ENCODE peak calls at places on chromosomes 13 and 19, in ten cellular contexts. N is trophoblast cell, K is GM23248, G is neural progenitor cell, Y is DND-41, X is K562, D is aorta, F is transverse colon, C is thoracic aorta, J is mesendoderm. R is an unnamed sample.

GRCh38 chr19:51123381-51124186 is 1.1 kb upstream of the SIGLEC9 start:
- DNase-seq in N (no peak), K (no peak), G (no peak), Y (peak; percentile 26), X (no peak), D (no peak), F (peak; percentile 26), C (no peak), J (no peak), R (no peak)

GRCh38 chr19:32318884-32319520 is 26.4 kb upstream of the ZNF507 start:
- DNase-seq in N (peak; percentile 85), K (peak; percentile 34), G (peak; percentile 76), Y (no peak), X (peak; percentile 42), D (no peak), F (no peak), C (no peak), J (peak; percentile 92), R (no peak)

GRCh38 chr19:16628984-16629691 is 1.1 kb upstream of the MED26 start:
- DNase-seq in N (no peak), K (peak; percentile 65), G (no peak), Y (peak; percentile 70), X (no peak), D (no peak), F (peak; percentile 65), C (no peak), J (peak; percentile 26), R (no peak)

GRCh38 chr13:41973247-41973741 is 12.4 kb upstream of the VWA8 start:
- DNase-seq in N (peak; percentile 49), K (peak; percentile 5), G (peak; percentile 44), Y (no peak), X (no peak), D (no peak), F (no peak), C (no peak), J (peak; percentile 78), R (no peak)

GRCh38 chr19:57165846-57166245 is 1.4 kb downstream of the DUXA start:
- DNase-seq in N (no peak), K (peak; percentile 9), G (no peak), Y (no peak), X (no peak), D (no peak), F (no peak), C (no peak), J (no peak), R (peak; percentile 4)

GRCh38 chr13:59458908-59459579 is 704.7 kb downstream of the DIAPH3 start:
- DNase-seq in N (no peak), K (peak; percentile 48), G (peak; percentile 17), Y (no peak), X (no peak), D (no peak), F (no peak), C (no peak), J (peak; percentile 32), R (no peak)

GRCh38 chr19:10891360-10892108 is 20.2 kb downstream of the CARM1 start:
- DNase-seq in N (no peak), K (no peak), G (no peak), Y (no peak), X (no peak), D (no peak), F (peak; percentile 84), C (no peak), J (no peak), R (peak; percentile 67)

GRCh38 chr13:46097015-46097414 is 7.8 kb downstream of the CPB2 start:
- DNase-seq in N (no peak), K (no peak), G (no peak), Y (no peak), X (no peak), D (no peak), F (no peak), C (no peak), J (no peak), R (no peak)

DNA sequence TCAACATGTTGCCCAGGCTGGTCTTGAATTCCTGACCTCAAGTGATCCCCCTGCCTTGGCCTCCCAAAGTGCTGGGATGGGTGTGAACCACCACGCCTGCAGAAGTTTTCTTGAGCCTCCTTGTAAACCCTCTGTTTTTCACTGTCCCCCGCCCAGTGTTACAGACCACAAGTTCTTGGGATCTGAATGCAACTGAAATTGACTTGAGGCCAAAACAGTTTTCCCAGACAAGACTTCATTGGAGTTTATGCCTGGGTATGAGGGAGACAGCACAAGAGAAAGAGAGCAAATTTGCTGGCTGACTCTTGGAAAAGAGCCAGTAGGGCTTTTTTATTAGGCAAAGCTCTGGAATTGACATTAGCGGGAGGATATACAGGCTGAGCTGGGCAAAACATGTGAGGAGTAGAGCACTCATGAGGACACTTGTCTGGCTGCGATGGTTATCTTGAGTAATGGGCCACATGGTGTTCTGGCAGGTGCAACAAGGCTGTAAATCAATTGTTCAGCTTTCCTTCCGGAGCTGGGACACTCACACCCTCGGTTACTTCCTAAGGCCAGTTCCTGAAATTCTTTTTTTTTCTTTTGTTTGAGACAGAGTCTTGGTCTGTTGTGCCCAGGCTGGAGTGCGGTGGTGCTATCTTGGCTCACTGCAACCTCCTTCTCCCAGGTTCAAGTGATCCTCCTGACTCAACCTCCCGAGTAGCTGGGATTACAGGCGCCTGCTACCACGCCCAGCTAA is 12.7 kb upstream of the HNRNPL start:
- DNase-seq in N (no peak), K (peak; percentile 36), G (peak; percentile 1), Y (no peak), X (no peak), D (no peak), F (peak; percentile 59), C (no peak), J (no peak), R (no peak)
- H3K4me1 ChIP-seq in N (peaks cover 15% of the 10 kb centered on the region), K (no peaks in the 10 kb centered on the region), G (peaks cover 8% of the 10 kb centered on the region), Y (no peaks in the 10 kb centered on the region), X (peaks cover 36% of the 10 kb centered on the region), D (no peaks in the 10 kb centered on the region), F (peaks cover 61% of the 10 kb centered on the region), C (no peaks in the 10 kb centered on the region), J (no peaks in the 10 kb centered on the region), R (no peaks in the 10 kb centered on the region)

GRCh38 chr13:49878682-49879081 is 57.5 kb downstream of the SPRYD7 start:
- DNase-seq in N (no peak), K (no peak), G (no peak), Y (no peak), X (no peak), D (no peak), F (no peak), C (no peak), J (no peak), R (no peak)
- H3K27ac ChIP-seq in N (no peak overlapping the region), K (no peak overlapping the region), G (no peak overlapping the region), Y (no peak overlapping the region), X (no peak overlapping the region), D (no peak overlapping the region), F (no peak overlapping the region), C (no peak overlapping the region), J (no peak overlapping the region), R (no peak overlapping the region)

DNA sequence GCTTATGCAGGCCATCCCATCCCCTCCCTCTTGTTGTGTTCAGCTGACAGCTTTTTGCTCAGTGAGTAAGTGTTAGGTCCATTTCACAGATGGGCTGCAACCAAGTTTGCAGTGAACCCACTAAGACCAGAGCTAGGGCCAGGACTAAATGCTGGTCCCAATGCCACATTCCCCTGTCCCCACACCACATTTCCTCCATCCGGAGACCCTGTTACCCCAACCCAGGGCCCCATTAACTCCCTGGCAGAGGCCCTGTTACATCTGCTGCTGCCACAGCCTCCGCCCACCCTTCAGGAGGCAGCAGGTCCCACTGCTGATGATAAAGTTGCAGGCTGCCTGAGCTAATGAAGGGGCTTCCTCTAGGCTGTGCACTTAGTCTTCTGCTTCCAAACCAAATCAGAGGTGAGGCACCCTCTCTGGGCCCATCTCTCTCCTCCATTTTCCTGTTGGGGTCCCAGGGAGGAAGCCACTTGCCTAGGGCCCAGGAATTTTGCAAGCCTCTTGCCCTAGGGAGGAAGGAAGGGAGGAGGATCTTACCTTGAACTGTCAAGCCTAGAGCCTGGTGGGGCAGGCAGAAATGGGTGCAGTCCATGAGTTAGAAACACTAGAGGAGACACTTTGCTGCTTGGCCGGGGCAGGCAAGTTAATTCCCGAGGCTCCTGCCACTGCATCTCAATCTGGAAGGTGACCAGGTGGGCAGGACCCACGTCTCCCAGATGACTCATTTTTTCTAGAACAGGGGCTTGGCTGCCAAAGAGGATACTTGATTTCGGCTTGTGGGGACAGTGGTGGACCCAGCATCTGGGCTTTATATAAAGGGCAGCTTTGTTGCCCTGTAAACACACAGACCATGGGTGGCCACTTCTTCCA is 3.4 kb upstream of the USF2 start:
- DNase-seq in N (no peak), K (peak; percentile 40), G (no peak), Y (no peak), X (no peak), D (peak; percentile 64), F (peak; percentile 8), C (no peak), J (no peak), R (no peak)
- H3K4me1 ChIP-seq in N (peaks cover 14% of the 10 kb centered on the region), K (no peaks in the 10 kb centered on the region), G (no peaks in the 10 kb centered on the region), Y (peaks cover 20% of the 10 kb centered on the region), X (peaks cover 43% of the 10 kb centered on the region), D (no peaks in the 10 kb centered on the region), F (peaks cover 34% of the 10 kb centered on the region), C (peaks cover 21% of the 10 kb centered on the region), J (peaks cover 2% of the 10 kb centered on the region), R (no peaks in the 10 kb centered on the region)

GRCh38 chr19:2230807-2231533 is 5.2 kb downstream of the PLEKHJ1 start:
- DNase-seq in N (no peak), K (no peak), G (no peak), Y (no peak), X (no peak), D (no peak), F (no peak), C (no peak), J (no peak), R (no peak)

GRCh38 chr19:2227415-2228156 is 8.5 kb downstream of the PLEKHJ1 start:
- DNase-seq in N (no peak), K (no peak), G (no peak), Y (no peak), X (no peak), D (no peak), F (peak; percentile 71), C (no peak), J (no peak), R (no peak)

GRCh38 chr19:2228157-2229030 is 7.7 kb downstream of the PLEKHJ1 start:
- DNase-seq in N (no peak), K (no peak), G (no peak), Y (no peak), X (no peak), D (no peak), F (no peak), C (no peak), J (no peak), R (no peak)

GRCh38 chr19:2230029-2230531 is 6.0 kb downstream of the PLEKHJ1 start:
- DNase-seq in N (no peak), K (no peak), G (no peak), Y (no peak), X (no peak), D (no peak), F (no peak), C (no peak), J (no peak), R (no peak)

DNA sequence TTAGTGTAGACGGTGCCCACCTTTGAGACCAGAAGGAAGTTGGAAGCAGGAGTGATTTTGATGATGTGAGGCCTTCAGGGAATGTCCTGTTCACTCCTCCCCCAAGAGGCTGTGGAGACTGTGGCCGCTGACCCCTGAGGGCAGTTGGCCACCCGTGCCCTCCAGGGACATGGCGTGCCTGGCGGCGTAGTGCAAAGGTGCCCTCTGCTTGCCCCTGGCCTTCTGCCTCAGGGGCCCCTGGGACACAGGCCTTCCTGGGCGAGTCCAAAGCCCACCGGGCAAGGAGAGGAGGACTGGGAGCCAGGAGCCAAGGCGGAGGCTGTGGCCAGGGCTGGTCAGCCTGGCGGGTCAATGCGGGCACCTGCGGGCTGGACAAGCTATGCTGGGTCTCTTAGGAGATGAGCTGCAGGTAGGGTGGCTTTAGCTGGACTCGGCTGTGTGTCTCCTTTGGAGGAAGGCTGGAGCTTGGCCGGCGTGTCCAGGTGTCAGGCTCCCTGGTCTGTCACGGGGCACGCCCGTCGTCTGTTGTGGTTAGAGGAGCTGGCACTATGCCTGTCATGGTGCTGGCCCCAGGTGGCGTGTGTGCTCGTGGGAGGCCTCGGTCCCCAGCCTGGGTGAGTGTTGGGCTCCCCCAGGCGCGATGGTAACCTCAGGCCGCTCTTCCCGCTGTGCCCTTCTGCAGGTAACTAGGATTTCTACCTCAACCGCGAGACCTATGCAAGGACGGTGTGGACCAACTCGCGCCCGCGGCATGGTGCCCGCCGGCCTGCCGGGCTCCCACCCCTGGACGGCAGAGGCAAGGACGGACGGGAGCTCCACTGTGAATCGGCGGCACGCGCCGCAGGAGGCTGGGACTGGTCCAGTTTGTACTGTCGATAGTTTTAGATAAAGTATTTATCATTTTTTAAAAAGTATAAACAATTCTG is 6.8 kb downstream of the PLEKHJ1 start:
- DNase-seq in N (no peak), K (no peak), G (no peak), Y (no peak), X (no peak), D (no peak), F (no peak), C (no peak), J (no peak), R (no peak)
- H3K27ac ChIP-seq in N (no peak overlapping the region), K (no peak overlapping the region), G (no peak overlapping the region), Y (no peak overlapping the region), X (no peak overlapping the region), D (no peak overlapping the region), F (no peak overlapping the region), C (no peak overlapping the region), J (no peak overlapping the region), R (no peak overlapping the region)

R was measured in foreskin keratinocyte.